ENCODE peak calls at places on chromosomes 4 and X, in eight cellular contexts. S, L, M, B, U, G, Y and R are unnamed samples.
A peak's percentile ranks its signal among the peaks of the same experiment; 100 is the strongest.

GRCh38 chr4:16055937-16056336 is 27.9 kb downstream of the PROM1 start:
- DNase-seq in S (no peak), L (no peak), M (no peak), B (no peak), U (no peak), G (no peak), Y (no peak), R (no peak)

GRCh38 chr4:180794352-180794751 is 1448.8 kb upstream of the TENM3 start:
- DNase-seq in S (no peak), L (no peak), M (no peak), B (no peak), U (no peak), G (no peak), Y (no peak), R (no peak)

GRCh38 chr4:73822389-73822788 is 14.1 kb upstream of the CXCL6 start:
- DNase-seq in S (no peak), L (no peak), M (peak; percentile 46), B (no peak), U (no peak), G (no peak), Y (no peak), R (no peak)

GRCh38 chrX:19535481-19535880 is 20.2 kb upstream of the MAP3K15 start:
- DNase-seq in S (no peak), L (no peak), M (peak; percentile 56), B (peak; percentile 24), U (no peak), G (no peak), Y (peak; percentile 38), R (no peak)

GRCh38 chrX:11451133-11451532 is 157.9 kb downstream of the AMELX start:
- DNase-seq in S (no peak), L (no peak), M (no peak), B (no peak), U (no peak), G (no peak), Y (no peak), R (no peak)

GRCh38 chr4:39367166-39367565 is 1.0 kb upstream of the RFC1 start:
- DNase-seq in S (no peak), L (no peak), M (no peak), B (no peak), U (peak; percentile 29), G (no peak), Y (no peak), R (no peak)

GRCh38 chr4:11469900-11470708 is 41.4 kb upstream of the HS3ST1 start:
- DNase-seq in S (no peak), L (no peak), M (no peak), B (no peak), U (no peak), G (no peak), Y (no peak), R (no peak)

GRCh38 chrX:9938516-9938915 is 28.6 kb upstream of the CLDN34 start:
- DNase-seq in S (no peak), L (no peak), M (no peak), B (no peak), U (no peak), G (no peak), Y (no peak), R (no peak)

GRCh38 chr4:152536545-152537182 is 772 bp upstream of the FBXW7 start:
- DNase-seq in S (peak; percentile 88), L (peak; percentile 81), M (peak; percentile 73), B (peak; percentile 37), U (no peak), G (peak; percentile 69), Y (peak; percentile 35), R (no peak)

GRCh38 chr4:169385356-169385755 is 114.6 kb upstream of the SH3RF1 start:
- DNase-seq in S (no peak), L (no peak), M (peak; percentile 31), B (peak; percentile 87), U (no peak), G (no peak), Y (no peak), R (no peak)

GRCh38 chr4:153065286-153065685 is 129.2 kb downstream of the FHDC1 start:
- DNase-seq in S (no peak), L (no peak), M (no peak), B (no peak), U (no peak), G (peak; percentile 79), Y (no peak), R (no peak)

GRCh38 chrX:34875204-34875603 is 67.4 kb upstream of the FAM47B start:
- DNase-seq in S (no peak), L (no peak), M (peak; percentile 61), B (peak; percentile 75), U (no peak), G (no peak), Y (no peak), R (peak; percentile 12)

GRCh38 chr4:89733936-89734335 is 103.0 kb downstream of the SNCA start:
- DNase-seq in S (no peak), L (no peak), M (no peak), B (no peak), U (no peak), G (no peak), Y (no peak), R (no peak)

GRCh38 chrX:18985186-18985435 is 1.2 kb upstream of the PHKA2 start:
- DNase-seq in S (no peak), L (no peak), M (no peak), B (no peak), U (no peak), G (no peak), Y (no peak), R (no peak)

DNA sequence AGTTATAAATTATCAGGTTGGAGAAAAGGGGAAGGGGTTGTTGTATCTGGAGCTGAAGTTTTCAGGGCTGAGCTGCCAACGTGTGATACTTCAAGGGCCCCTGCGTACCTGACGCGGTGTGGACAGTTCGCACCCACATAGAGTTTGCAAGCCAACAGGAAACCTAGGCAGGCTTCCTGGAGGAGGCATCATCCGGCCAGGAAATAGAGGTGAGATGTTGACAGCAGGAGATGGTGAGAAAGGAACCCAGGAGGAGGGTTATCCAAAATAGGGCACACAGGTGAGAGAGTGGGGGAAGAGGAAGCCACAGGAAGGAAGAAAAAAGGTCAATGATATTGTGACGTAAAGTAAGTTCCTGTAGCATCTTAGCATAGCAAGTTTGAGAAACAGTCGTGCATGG is 127.2 kb downstream of the DHRSX start:
- DNase-seq in S (peak; percentile 47), L (peak; percentile 36), M (no peak), B (no peak), U (no peak), G (no peak), Y (no peak), R (no peak)
- H3K36me3 ChIP-seq in S (no peaks in the 10 kb centered on the region), L (no peaks in the 10 kb centered on the region), M (no peaks in the 10 kb centered on the region), B (peaks cover 11% of the 10 kb centered on the region), U (no peaks in the 10 kb centered on the region), G (no peaks in the 10 kb centered on the region), Y (no peaks in the 10 kb centered on the region), R (no peaks in the 10 kb centered on the region)

GRCh38 chr4:113476800-113477199 is 284.7 kb downstream of the CAMK2D start:
- DNase-seq in S (no peak), L (no peak), M (peak; percentile 67), B (peak; percentile 47), U (no peak), G (no peak), Y (peak; percentile 40), R (no peak)

GRCh38 chr4:113472864-113473263 is 288.7 kb downstream of the CAMK2D start:
- DNase-seq in S (no peak), L (no peak), M (peak; percentile 23), B (no peak), U (no peak), G (no peak), Y (no peak), R (no peak)

GRCh38 chr4:113471141-113471860 is 290.2 kb downstream of the CAMK2D start:
- DNase-seq in S (no peak), L (no peak), M (peak; percentile 75), B (peak; percentile 30), U (no peak), G (no peak), Y (no peak), R (no peak)

GRCh38 chr4:113478032-113478431 is 283.5 kb downstream of the CAMK2D start:
- DNase-seq in S (no peak), L (no peak), M (no peak), B (no peak), U (no peak), G (no peak), Y (no peak), R (no peak)

GRCh38 chr4:113474017-113474416 is 287.5 kb downstream of the CAMK2D start:
- DNase-seq in S (no peak), L (no peak), M (peak; percentile 97), B (peak; percentile 82), U (no peak), G (no peak), Y (peak; percentile 40), R (no peak)
- H3K27ac ChIP-seq in S (no peak overlapping the region), L (no peak overlapping the region), M (peak overlapping the region; percentile 92), B (no peak overlapping the region), U (no peak overlapping the region), G (no peak overlapping the region), Y (no peak overlapping the region), R (no peak overlapping the region)

GRCh38 chr4:55896622-55897021 is 43.2 kb downstream of the EXOC1 start:
- DNase-seq in S (no peak), L (no peak), M (no peak), B (no peak), U (no peak), G (no peak), Y (no peak), R (no peak)
- H3K36me3 ChIP-seq in S (peaks cover 18% of the 10 kb centered on the region), L (peaks cover 19% of the 10 kb centered on the region), M (peaks cover 67% of the 10 kb centered on the region), B (peaks cover 23% of the 10 kb centered on the region), U (peaks cover 28% of the 10 kb centered on the region), G (no peaks in the 10 kb centered on the region), Y (no peaks in the 10 kb centered on the region), R (no peaks in the 10 kb centered on the region)

DNA sequence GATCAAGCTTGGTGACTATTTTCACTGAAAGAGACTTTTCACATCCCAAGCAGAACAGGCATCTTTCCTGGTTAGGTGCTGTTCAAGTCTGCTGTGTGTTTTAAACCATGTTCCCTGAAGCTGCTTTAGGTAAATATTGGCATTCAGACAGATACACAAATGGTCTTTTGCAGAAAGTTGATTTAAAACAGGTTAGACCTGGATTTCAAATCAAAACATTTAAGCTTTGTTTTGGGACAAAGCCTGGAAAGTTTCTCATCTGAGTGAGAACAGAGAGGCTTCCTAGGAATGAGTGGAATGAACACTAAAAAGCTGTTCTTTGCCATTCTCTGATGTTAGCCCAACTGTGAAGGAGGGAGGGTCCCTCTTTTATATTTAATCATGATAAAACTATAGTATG is 10.1 kb downstream of the ANXA3 start:
- DNase-seq in S (no peak), L (no peak), M (peak; percentile 24), B (no peak), U (no peak), G (no peak), Y (peak; percentile 63), R (no peak)
- H3K27ac ChIP-seq in S (no peak overlapping the region), L (no peak overlapping the region), M (no peak overlapping the region), B (peak overlapping the region; percentile 87), U (no peak overlapping the region), G (no peak overlapping the region), Y (peak overlapping the region; percentile 51), R (no peak overlapping the region)

DNA sequence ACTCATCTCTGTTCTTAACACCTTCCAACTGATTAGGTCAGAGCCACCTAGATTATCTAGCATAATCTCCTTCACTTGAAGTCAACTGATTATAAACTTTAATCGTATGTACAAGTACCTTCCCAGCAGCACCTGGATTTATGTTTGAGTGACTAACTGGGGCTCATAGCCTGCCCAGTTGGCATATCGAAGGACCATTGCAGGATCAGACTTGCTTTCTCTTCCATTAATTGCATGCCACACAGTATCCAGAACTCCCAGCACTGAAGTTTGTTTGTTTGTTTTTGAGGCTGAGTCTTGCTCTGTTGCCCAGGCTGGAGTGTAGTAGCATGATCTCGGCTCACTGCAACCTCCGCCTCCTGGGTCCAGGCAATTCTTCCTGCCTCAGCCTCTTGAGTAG is 27.9 kb downstream of the GRK4 start:
- DNase-seq in S (no peak), L (no peak), M (no peak), B (no peak), U (no peak), G (no peak), Y (no peak), R (no peak)
- H3K36me3 ChIP-seq in S (no peaks in the 10 kb centered on the region), L (no peaks in the 10 kb centered on the region), M (no peaks in the 10 kb centered on the region), B (no peaks in the 10 kb centered on the region), U (no peaks in the 10 kb centered on the region), G (no peaks in the 10 kb centered on the region), Y (no peaks in the 10 kb centered on the region), R (no peaks in the 10 kb centered on the region)